ENCODE peak calls at places on chromosome 7, in nine cellular contexts. G, F, L, H, S, Y, I, B and R are unnamed samples.

GRCh38 chr7:100799037-100799896 is 28.1 kb downstream of the EPHB4 start:
- DNase-seq in L (peak), Y (peak), H (peak), F (peak), I (no peak), B (peak), S (peak), G (peak), R (peak)

GRCh38 chr7:139681463-139681755 is 96.4 kb downstream of the HIPK2 start:
- DNase-seq in H (no peak), F (no peak), G (no peak), B (no peak), L (no peak), Y (peak), I (no peak), S (no peak), R (no peak)

GRCh38 chr7:151990567-151990966 is 34.3 kb downstream of the GALNTL5 start:
- DNase-seq in H (no peak), L (no peak), G (no peak), B (no peak), I (no peak), F (no peak), Y (peak), S (no peak), R (peak)

GRCh38 chr7:46781901-46782439 is 799.9 kb downstream of the TNS3 start:
- DNase-seq in I (no peak), Y (peak), B (no peak), G (no peak), L (no peak), F (no peak), S (no peak), H (no peak), R (peak)

GRCh38 chr7:3114917-3115316 is 71.2 kb upstream of the CARD11 start:
- DNase-seq in F (no peak), B (no peak), S (no peak), H (no peak), G (no peak), L (no peak), I (no peak), Y (no peak), R (no peak)

GRCh38 chr7:75969182-75969581 is 25.2 kb downstream of the TMEM120A start:
- DNase-seq in H (no peak), L (no peak), F (no peak), I (peak), Y (no peak), G (peak), B (no peak), S (no peak), R (no peak)

GRCh38 chr7:131238260-131238940 is 89.3 kb upstream of the MKLN1 start:
- DNase-seq in H (peak), F (no peak), Y (peak), L (no peak), G (no peak), S (peak), I (no peak), B (no peak), R (peak)

GRCh38 chr7:38311329-38311937 is 38.0 kb upstream of the TARP start:
- DNase-seq in Y (no peak), G (peak), I (no peak), B (peak), H (peak), F (no peak), L (no peak), S (peak), R (no peak)

GRCh38 chr7:128404826-128405344 is 4.9 kb downstream of the IMPDH1 start:
- DNase-seq in B (no peak), F (no peak), L (no peak), I (no peak), Y (no peak), S (no peak), H (no peak), G (no peak), R (no peak)

GRCh38 chr7:17769918-17770317 is 170.4 kb downstream of the SNX13 start:
- DNase-seq in S (peak), Y (peak), L (peak), I (no peak), B (peak), H (peak), F (peak), G (no peak), R (peak)

GRCh38 chr7:116218747-116219146 is 8.4 kb downstream of the TES start:
- DNase-seq in H (no peak), F (no peak), Y (no peak), I (no peak), B (no peak), S (no peak), G (no peak), L (no peak), R (no peak)

GRCh38 chr7:105531797-105532671 is at the start of gene RINT1:
- DNase-seq in B (peak), Y (peak), H (peak), I (peak), F (peak), L (peak), G (peak), S (peak), R (peak)